ENCODE peak calls at places on chromosomes 6 and 20, in ten cellular contexts. F is SK-N-MC, S is GM23338, P is spleen, D is breast epithelium, Z is sigmoid colon, W is upper lobe of left lung, M is endothelial cell of umbilical vein, T is HL-60, Y is SK-N-SH. N is an unnamed sample.

GRCh38 chr6:45504947-45505346 is 127.2 kb upstream of the SUPT3H start:
- DNase-seq in P (no peak), W (peak), S (peak), Z (no peak), T (no peak), D (no peak), M (peak), Y (no peak), F (no peak), N (no peak)

GRCh38 chr20:62702886-62703852 is 5.5 kb upstream of the NTSR1 start:
- DNase-seq in P (no peak), S (no peak), Y (no peak), W (no peak), T (no peak), F (no peak), Z (peak), D (no peak), M (peak), N (no peak)

GRCh38 chr20:38191654-38192053 is 26.6 kb upstream of the TGM2 start:
- DNase-seq in S (no peak), W (peak), T (peak), F (no peak), P (no peak), Y (no peak), M (no peak), Z (peak), D (no peak), N (no peak)

GRCh38 chr6:148037496-148037895 is 305.1 kb upstream of the SASH1 start:
- DNase-seq in Y (no peak), W (no peak), T (no peak), P (no peak), M (no peak), D (no peak), S (no peak), F (no peak), Z (no peak), N (no peak)

GRCh38 chr6:1255646-1256365 is 56.1 kb upstream of the FOXQ1 start:
- DNase-seq in D (no peak), P (no peak), W (no peak), F (no peak), M (no peak), S (no peak), Z (no peak), Y (no peak), T (no peak), N (no peak)

GRCh38 chr20:17227669-17228623 is 1.1 kb downstream of the PCSK2 start:
- DNase-seq in M (no peak), T (no peak), P (no peak), Z (peak), S (peak), Y (peak), D (no peak), F (no peak), W (no peak), N (no peak)

GRCh38 chr20:39446397-39446796 is 484.3 kb downstream of the DHX35 start:
- DNase-seq in W (no peak), D (no peak), T (no peak), Y (no peak), Z (no peak), M (no peak), S (no peak), P (no peak), F (no peak), N (no peak)

GRCh38 chr6:142474446-142475289 is 172.9 kb downstream of the ADGRG6 start:
- DNase-seq in Y (peak), S (peak), D (no peak), M (peak), Z (no peak), P (no peak), T (peak), W (no peak), F (peak), N (no peak)

GRCh38 chr6:121849477-121849876 is 414.0 kb downstream of the GJA1 start:
- DNase-seq in M (peak), F (no peak), P (no peak), S (peak), Z (peak), W (peak), Y (peak), D (no peak), T (no peak), N (no peak)

GRCh38 chr6:156009656-156010055 is 554.0 kb upstream of the NOX3 start:
- DNase-seq in F (no peak), S (no peak), T (no peak), Y (no peak), M (no peak), W (no peak), P (no peak), Z (no peak), D (no peak), N (no peak)

GRCh38 chr6:30557683-30557981 is 537 bp downstream of the PRR3 start:
- DNase-seq in F (no peak), T (no peak), D (no peak), Y (no peak), P (no peak), S (no peak), M (no peak), W (no peak), Z (no peak), N (no peak)

GRCh38 chr6:54308240-54308639 is at the start of gene TINAG:
- DNase-seq in F (no peak), Z (no peak), S (no peak), Y (no peak), P (no peak), T (no peak), W (no peak), D (no peak), M (no peak), N (no peak)

GRCh38 chr6:147192278-147192911 is 11.8 kb upstream of the STXBP5 start:
- DNase-seq in P (no peak), D (no peak), T (no peak), W (no peak), S (no peak), Z (no peak), F (no peak), M (no peak), Y (no peak), N (no peak)

GRCh38 chr20:7155282-7155681 is 387.8 kb downstream of the BMP2 start:
- DNase-seq in T (no peak), S (no peak), D (no peak), W (no peak), Y (no peak), M (no peak), F (no peak), Z (no peak), P (no peak), N (no peak)

GRCh38 chr20:19552144-19552895 is 205.7 kb upstream of the RIN2 start:
- DNase-seq in M (no peak), S (peak), F (no peak), Z (peak), Y (no peak), D (no peak), T (no peak), P (no peak), W (peak), N (no peak)

GRCh38 chr6:2713473-2714358 is 37.0 kb downstream of the MYLK4 start:
- DNase-seq in D (no peak), W (no peak), M (no peak), S (no peak), P (no peak), Z (no peak), Y (no peak), F (no peak), T (no peak), N (no peak)

GRCh38 chr6:56073761-56074160 is 173.6 kb downstream of the COL21A1 start:
- DNase-seq in S (no peak), W (no peak), Y (no peak), D (no peak), M (no peak), Z (no peak), T (no peak), P (no peak), F (no peak), N (no peak)

GRCh38 chr20:19909696-19910095 is 107.5 kb upstream of the NAA20 start:
- DNase-seq in P (peak), Y (no peak), F (no peak), S (no peak), M (no peak), W (peak), T (no peak), Z (peak), D (no peak), N (peak)

GRCh38 chr6:70507166-70507565 is 59.6 kb upstream of the SDHAF4 start:
- DNase-seq in D (no peak), S (no peak), F (no peak), Z (no peak), T (no peak), W (no peak), P (no peak), Y (no peak), M (peak), N (no peak)

GRCh38 chr6:170471458-170471857 is 81.6 kb downstream of the PSMB1 start:
- DNase-seq in P (no peak), F (no peak), Z (no peak), Y (no peak), M (no peak), S (no peak), D (no peak), W (no peak), T (no peak), N (no peak)

GRCh38 chr20:41276317-41276751 is 41.2 kb downstream of the ZHX3 start:
- DNase-seq in S (no peak), Z (no peak), Y (no peak), W (no peak), D (no peak), P (no peak), F (no peak), T (no peak), M (no peak), N (no peak)

GRCh38 chr20:49899551-49900383 is 15.6 kb downstream of the SPATA2 start:
- DNase-seq in D (no peak), W (no peak), T (no peak), M (no peak), P (no peak), Z (peak), S (no peak), Y (no peak), F (no peak), N (no peak)

GRCh38 chr20:63589261-63590217 is 15.5 kb upstream of the HELZ2 start:
- DNase-seq in D (no peak), M (no peak), Y (no peak), T (no peak), S (no peak), Z (no peak), P (no peak), F (no peak), W (no peak), N (no peak)

GRCh38 chr6:96301781-96302180 is 219.8 kb upstream of the UFL1 start:
- DNase-seq in P (no peak), F (no peak), W (no peak), Z (no peak), M (no peak), T (no peak), Y (no peak), S (no peak), D (no peak), N (no peak)

GRCh38 chr6:6942826-6943225 is 164.9 kb upstream of the RREB1 start:
- DNase-seq in D (no peak), T (peak), W (peak), M (no peak), P (peak), S (no peak), F (no peak), Y (no peak), Z (peak), N (no peak)

GRCh38 chr20:20215976-20216727 is 151.8 kb upstream of the INSM1 start:
- DNase-seq in W (no peak), P (no peak), M (no peak), D (no peak), Z (no peak), F (no peak), T (no peak), Y (no peak), S (no peak), N (no peak)

GRCh38 chr6:35145757-35146156 is 4.6 kb upstream of the TCP11 start:
- DNase-seq in P (no peak), T (no peak), S (no peak), Z (no peak), M (no peak), D (no peak), W (no peak), Y (no peak), F (no peak), N (no peak)

GRCh38 chr6:166488081-166488685 is 98.3 kb downstream of the RAMACL start:
- DNase-seq in W (peak), M (peak), P (peak), Z (peak), D (no peak), T (peak), F (peak), Y (no peak), S (no peak), N (no peak)

GRCh38 chr6:104411302-104411701 is 448.4 kb downstream of the HACE1 start:
- DNase-seq in T (no peak), S (no peak), F (no peak), W (no peak), Z (no peak), Y (no peak), M (no peak), D (no peak), P (no peak), N (no peak)

GRCh38 chr6:61675734-61676133 is 610.3 kb downstream of the KHDRBS2 start:
- DNase-seq in T (no peak), M (no peak), P (no peak), Y (no peak), F (no peak), D (no peak), S (no peak), W (no peak), Z (no peak), N (no peak)

DNA sequence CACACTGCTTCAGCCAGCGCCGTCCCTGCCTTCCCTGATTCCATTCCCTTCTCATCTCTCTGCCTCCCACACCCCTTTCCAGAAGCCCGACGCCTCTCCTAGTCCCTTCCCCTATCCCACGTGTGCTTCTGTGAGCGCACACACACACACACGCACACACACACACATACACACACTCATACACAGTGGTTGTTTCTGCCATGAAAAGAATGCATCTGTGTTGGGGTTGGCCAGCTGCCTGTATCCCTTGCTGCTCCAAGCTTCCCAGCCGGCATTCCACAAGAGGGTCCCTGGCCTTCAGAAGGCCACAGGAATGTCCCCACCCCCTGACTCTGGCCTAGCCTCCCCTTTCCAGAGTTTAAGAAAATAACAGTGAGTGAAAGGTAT is 51.7 kb downstream of the MOCS1 start:
- DNase-seq in F (no peak), W (no peak), M (peak), P (no peak), S (peak), T (no peak), Z (peak), D (no peak), Y (no peak), N (no peak)
- TF ChIP-seq POLR2AphosphoS5 in F (no peak), W (no peak), M (peak), P (no peak), S (no peak), T (no peak), Z (no peak), D (no peak), Y (no peak), N (no peak)

DNA sequence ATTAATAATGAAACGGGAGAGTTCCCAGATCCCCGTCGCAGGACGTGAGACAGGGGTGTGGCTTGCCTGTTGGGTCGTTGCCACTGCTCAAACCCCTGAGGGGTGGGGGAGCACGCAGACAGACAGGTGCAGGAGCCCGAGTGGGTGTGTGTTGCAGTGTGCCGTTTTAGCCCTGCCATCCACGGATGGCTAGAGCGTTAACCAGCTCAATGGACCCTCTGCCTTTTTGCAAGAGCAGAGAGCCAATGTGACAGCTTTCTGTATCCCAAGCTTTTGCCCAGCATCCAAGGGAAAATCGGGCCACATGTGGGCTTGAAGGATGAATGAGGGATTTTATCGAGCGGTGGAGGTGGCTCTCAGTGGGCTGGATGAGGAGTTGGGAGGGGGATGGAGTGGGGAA is 237.9 kb downstream of the TSHZ2 start:
- DNase-seq in W (no peak), D (no peak), S (no peak), F (no peak), P (no peak), Z (no peak), T (no peak), M (no peak), Y (no peak), N (no peak)
- H3K27ac ChIP-seq in W (no peak), D (no peak), S (no peak), F (no peak), P (no peak), Z (no peak), T (no peak), M (no peak), Y (no peak), N (no peak)

GRCh38 chr20:45406260-45407066 is 1.6 kb upstream of the DBNDD2 start:
- DNase-seq in Z (peak), P (peak), S (peak), Y (peak), W (peak), M (peak), F (no peak), T (peak), D (peak), N (peak)
- TF ChIP-seq POLR2AphosphoS5 in Z (peak), P (peak), S (no peak), Y (no peak), W (peak), M (peak), F (no peak), T (no peak), D (peak), N (no peak)

GRCh38 chr6:109240370-109241084 is 141.7 kb downstream of the CD164 start:
- DNase-seq in P (no peak), M (no peak), Z (no peak), F (no peak), S (no peak), W (no peak), D (no peak), Y (no peak), T (no peak), N (no peak)
- H3K27ac ChIP-seq in P (peak), M (no peak), Z (no peak), F (no peak), S (no peak), W (no peak), D (peak), Y (no peak), T (peak), N (no peak)